ENCODE peak calls at places on chromosomes 7 and 10, in four cellular contexts. S is mammary epithelial cell, V is hepatocyte, J is HL-60. O is an unnamed sample.

GRCh38 chr10:69869291-69869841 is 67.7 kb downstream of the COL13A1 start:
- DNase-seq in V (no peak), S (peak; percentile 78), J (no peak), O (no peak)

GRCh38 chr7:29557954-29558353 is 5.7 kb upstream of the PRR15 start:
- DNase-seq in V (peak; percentile 56), J (no peak), S (peak; percentile 14), O (no peak)

GRCh38 chr7:154649434-154649833 is 353.5 kb downstream of the PAXIP1 start:
- DNase-seq in V (no peak), S (no peak), J (no peak), O (no peak)

GRCh38 chr7:51298912-51299311 is 17.7 kb downstream of the COBL start:
- DNase-seq in J (no peak), V (no peak), S (no peak), O (no peak)

GRCh38 chr10:78931333-78932083 is 137.3 kb upstream of the ZMIZ1 start:
- DNase-seq in S (peak; percentile 57), V (peak; percentile 44), J (no peak), O (no peak)

GRCh38 chr7:32062150-32062549 is 8.1 kb downstream of the PDE1C start:
- DNase-seq in V (peak; percentile 64), J (peak; percentile 4), S (peak; percentile 64), O (no peak)

GRCh38 chr10:108591417-108591816 is 1331.9 kb downstream of the XPNPEP1 start:
- DNase-seq in J (no peak), V (no peak), S (no peak), O (no peak)

GRCh38 chr10:68171539-68172080 is 60.3 kb downstream of the ATOH7 start:
- DNase-seq in J (no peak), V (no peak), S (no peak), O (no peak)

GRCh38 chr10:101817542-101818118 is 614 bp downstream of the OGA start:
- DNase-seq in V (peak; percentile 90), J (no peak), S (peak; percentile 93), O (no peak)

GRCh38 chr7:119931230-119931824 is 341.6 kb upstream of the KCND2 start:
- DNase-seq in V (no peak), S (no peak), J (no peak), O (no peak)

GRCh38 chr7:50339990-50340500 is 35.5 kb downstream of the IKZF1 start:
- DNase-seq in S (no peak), V (no peak), J (no peak), O (peak; percentile 70)

GRCh38 chr10:29880856-29881255 is 178.5 kb downstream of the JCAD start:
- DNase-seq in J (no peak), S (no peak), V (no peak), O (no peak)

GRCh38 chr7:47491637-47492036 is 90.3 kb downstream of the TNS3 start:
- DNase-seq in V (no peak), J (no peak), S (no peak), O (no peak)

GRCh38 chr7:4169505-4169904 is 512.6 kb upstream of the FOXK1 start:
- DNase-seq in V (peak; percentile 56), J (no peak), S (no peak), O (no peak)

GRCh38 chr10:72889391-72889831 is 4.1 kb upstream of the OIT3 start:
- DNase-seq in J (no peak), S (peak; percentile 99), V (no peak), O (no peak)

GRCh38 chr7:42982604-42983115 is 50.5 kb downstream of the MRPL32 start:
- DNase-seq in V (peak; percentile 50), S (no peak), J (no peak), O (no peak)

GRCh38 chr7:80014507-80014906 is 120.1 kb upstream of the GNAI1 start:
- DNase-seq in S (peak; percentile 1), J (no peak), V (peak; percentile 10), O (no peak)

GRCh38 chr7:3272691-3273141 is 28.3 kb upstream of the SDK1 start:
- DNase-seq in V (peak; percentile 22), S (peak; percentile 57), J (no peak), O (no peak)

GRCh38 chr7:106239406-106239805 is 45.4 kb downstream of the NAMPT start:
- DNase-seq in S (no peak), J (no peak), V (no peak), O (no peak)

GRCh38 chr7:111011500-111011899 is 79.4 kb upstream of the LRRN3 start:
- DNase-seq in S (no peak), J (no peak), V (no peak), O (no peak)

GRCh38 chr7:30795161-30795943 is 24.1 kb downstream of the MINDY4 start:
- DNase-seq in S (no peak), V (no peak), J (no peak), O (no peak)

GRCh38 chr7:103658055-103659010 is 212.3 kb upstream of the SLC26A5 start:
- DNase-seq in V (no peak), J (no peak), S (peak; percentile 51), O (no peak)

GRCh38 chr7:105399043-105399725 is 10.5 kb upstream of the SRPK2 start:
- DNase-seq in J (no peak), S (no peak), V (no peak), O (no peak)

GRCh38 chr7:44236333-44236728 is 35.6 kb downstream of the YKT6 start:
- DNase-seq in S (no peak), J (peak; percentile 41), V (no peak), O (no peak)
- TF ChIP-seq CTCF in S (no peak), J (no peak), V (no peak), O (no peak)

GRCh38 chr10:35972275-35972674 is 330.2 kb upstream of the FZD8 start:
- DNase-seq in S (no peak), J (no peak), V (peak; percentile 32), O (no peak)
- H3K27me3 ChIP-seq in S (no peaks in the 10 kb centered on the region), J (no peaks in the 10 kb centered on the region), V (no peaks in the 10 kb centered on the region), O (no peaks in the 10 kb centered on the region)

DNA sequence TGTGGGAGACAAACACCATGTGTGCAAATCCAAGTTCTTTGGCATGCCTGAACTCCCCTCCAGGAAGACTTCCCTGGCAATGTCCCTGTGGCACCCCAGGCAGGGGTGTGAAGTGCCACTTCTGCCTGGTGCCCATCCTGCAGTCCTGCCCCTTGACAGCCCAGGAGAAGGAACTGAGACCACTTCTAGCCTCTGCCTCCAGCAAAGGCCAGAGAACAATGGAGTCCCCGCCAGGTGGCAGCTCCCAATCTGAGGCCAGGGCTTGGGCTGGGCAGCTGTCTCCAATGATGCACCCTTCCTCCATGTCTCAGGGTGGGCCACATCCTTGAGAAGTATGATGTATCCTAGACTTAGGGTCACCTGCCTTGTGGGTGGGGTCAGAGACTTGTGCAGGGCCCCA is 5.4 kb downstream of the FXYD4 start:
- DNase-seq in J (no peak), S (no peak), V (no peak), O (no peak)
- TF ChIP-seq CTCF in J (no peak), S (no peak), V (no peak), O (no peak)

GRCh38 chr7:41047192-41047591 is 655.7 kb downstream of the INHBA start:
- DNase-seq in V (no peak), J (no peak), S (no peak), O (no peak)
- H3K27me3 ChIP-seq in V (no peaks in the 10 kb centered on the region), J (no peaks in the 10 kb centered on the region), S (no peaks in the 10 kb centered on the region), O (no peaks in the 10 kb centered on the region)